ENCODE peak calls at places on chromosomes 13 and 19, in nine cellular contexts. F, T, D, L, C, Y, R, Z and U are unnamed samples.

GRCh38 chr19:55544776-55545439 is 435 bp downstream of the SBK3 start:
- DNase-seq in F (no peak), T (no peak), D (no peak), L (no peak), C (no peak), Y (no peak), R (no peak), Z (no peak), U (peak)

GRCh38 chr19:46124638-46125115 is at the start of gene IGFL3:
- DNase-seq in F (no peak), T (no peak), D (no peak), L (no peak), C (no peak), Y (no peak), R (no peak), Z (no peak), U (no peak)

GRCh38 chr19:33204136-33204973 is 10.2 kb downstream of the LRP3 start:
- DNase-seq in F (no peak), T (no peak), D (no peak), L (no peak), C (no peak), Y (no peak), R (no peak), Z (no peak), U (no peak)

GRCh38 chr13:79870123-79870522 is 389.2 kb downstream of the NDFIP2 start:
- DNase-seq in F (no peak), T (no peak), D (no peak), L (no peak), C (no peak), Y (peak), R (no peak), Z (no peak), U (no peak)

GRCh38 chr19:9132422-9132821 is 5.7 kb upstream of the OR7G3 start:
- DNase-seq in F (no peak), T (no peak), D (no peak), L (no peak), C (peak), Y (no peak), R (no peak), Z (no peak), U (no peak)

GRCh38 chr19:49497790-49498106 is 1.5 kb downstream of the RPS11 start:
- DNase-seq in F (no peak), T (no peak), D (no peak), L (no peak), C (no peak), Y (no peak), R (no peak), Z (no peak), U (no peak)

GRCh38 chr13:109737606-109738005 is 48.8 kb downstream of the IRS2 start:
- DNase-seq in F (no peak), T (no peak), D (no peak), L (no peak), C (no peak), Y (no peak), R (no peak), Z (no peak), U (peak)

GRCh38 chr13:110307697-110308376 is 753 bp downstream of the COL4A2 start:
- DNase-seq in F (no peak), T (peak), D (no peak), L (no peak), C (no peak), Y (peak), R (peak), Z (no peak), U (no peak)

GRCh38 chr13:41614671-41615519 is 157.5 kb downstream of the RGCC start:
- DNase-seq in F (no peak), T (no peak), D (no peak), L (no peak), C (no peak), Y (peak), R (no peak), Z (no peak), U (no peak)

GRCh38 chr13:49302222-49302621 is 54.5 kb downstream of the CDADC1 start:
- DNase-seq in F (no peak), T (no peak), D (no peak), L (no peak), C (no peak), Y (no peak), R (no peak), Z (no peak), U (no peak)

GRCh38 chr13:99378985-99379734 is 72.0 kb upstream of the GPR183 start:
- DNase-seq in F (no peak), T (no peak), D (no peak), L (no peak), C (no peak), Y (no peak), R (no peak), Z (no peak), U (no peak)

GRCh38 chr19:48739835-48740704 is at the start of gene RASIP1:
- DNase-seq in F (peak), T (no peak), D (no peak), L (no peak), C (no peak), Y (peak), R (no peak), Z (no peak), U (no peak)

GRCh38 chr13:95355491-95355890 is 54.2 kb upstream of the ABCC4 start:
- DNase-seq in F (no peak), T (no peak), D (no peak), L (no peak), C (peak), Y (peak), R (no peak), Z (no peak), U (peak)

GRCh38 chr19:29965529-29965928 is 23.5 kb downstream of the URI1 start:
- DNase-seq in F (no peak), T (no peak), D (no peak), L (no peak), C (no peak), Y (no peak), R (no peak), Z (peak), U (peak)

GRCh38 chr13:76331948-76332712 is 554.1 kb downstream of the KCTD12 start:
- DNase-seq in F (no peak), T (no peak), D (no peak), L (no peak), C (no peak), Y (no peak), R (no peak), Z (peak), U (no peak)

GRCh38 chr19:6126335-6126974 is 9.0 kb upstream of the ACSBG2 start:
- DNase-seq in F (peak), T (peak), D (no peak), L (no peak), C (peak), Y (peak), R (no peak), Z (no peak), U (peak)

GRCh38 chr13:42849200-42849599 is 67.8 kb downstream of the FAM216B start:
- DNase-seq in F (no peak), T (no peak), D (no peak), L (no peak), C (no peak), Y (no peak), R (no peak), Z (no peak), U (no peak)

GRCh38 chr19:16541526-16542044 is 652 bp downstream of the CHERP start:
- DNase-seq in F (no peak), T (peak), D (no peak), L (no peak), C (no peak), Y (peak), R (no peak), Z (no peak), U (peak)

GRCh38 chr19:20151617-20152145 is 15.3 kb upstream of the ZNF486 start:
- DNase-seq in F (no peak), T (no peak), D (no peak), L (no peak), C (no peak), Y (no peak), R (no peak), Z (no peak), U (no peak)

GRCh38 chr19:44621367-44621766 is 8.0 kb downstream of the IGSF23 start:
- DNase-seq in F (no peak), T (no peak), D (no peak), L (no peak), C (no peak), Y (no peak), R (no peak), Z (no peak), U (no peak)

GRCh38 chr13:66691149-66691548 is 539.0 kb downstream of the PCDH9 start:
- DNase-seq in F (no peak), T (no peak), D (no peak), L (no peak), C (no peak), Y (no peak), R (no peak), Z (no peak), U (no peak)